ENCODE peak calls at places on chromosomes 2 and 18, in five cellular contexts. U is A549, E is heart left ventricle, Q is heart right ventricle, V is sigmoid colon. A is an unnamed sample.

GRCh38 chr2:9298583-9298982 is 92.0 kb downstream of the ASAP2 start:
- DNase-seq in V (no peak), Q (no peak), U (no peak), E (no peak), A (no peak)

GRCh38 chr2:59761966-59762365 is 791.5 kb downstream of the BCL11A start:
- DNase-seq in V (no peak), U (no peak), E (no peak), Q (no peak), A (no peak)

GRCh38 chr2:216692636-216693413 is 2.5 kb downstream of the IGFBP5 start:
- DNase-seq in U (peak; percentile 83), Q (peak; percentile 88), V (peak; percentile 97), E (peak; percentile 91), A (peak; percentile 78)

GRCh38 chr2:106018141-106018540 is 176.0 kb downstream of the UXS1 start:
- DNase-seq in U (no peak), Q (no peak), V (no peak), E (no peak), A (no peak)

GRCh38 chr18:58076052-58076451 is 32.0 kb downstream of the NEDD4L start:
- DNase-seq in V (no peak), Q (no peak), E (no peak), U (no peak), A (no peak)

GRCh38 chr2:24075915-24076848 is at the start of gene SF3B6:
- DNase-seq in V (peak; percentile 99), Q (peak; percentile 96), E (peak; percentile 97), U (peak; percentile 92), A (peak; percentile 100)

GRCh38 chr2:226423498-226423960 is 376.1 kb downstream of the IRS1 start:
- DNase-seq in V (peak; percentile 69), Q (peak; percentile 12), E (no peak), U (no peak), A (peak; percentile 2)

GRCh38 chr2:237858294-237859081 is 935 bp upstream of the RAMP1 start:
- DNase-seq in V (peak; percentile 92), Q (peak; percentile 47), U (peak; percentile 55), E (peak; percentile 67), A (no peak)

GRCh38 chr2:100921685-100922161 is 80.4 kb upstream of the RPL31 start:
- DNase-seq in V (no peak), U (no peak), Q (no peak), E (no peak), A (no peak)

GRCh38 chr2:33366473-33366872 is 110.0 kb upstream of the RASGRP3 start:
- DNase-seq in Q (peak; percentile 35), V (peak; percentile 72), E (peak; percentile 49), U (no peak), A (no peak)

GRCh38 chr18:39453882-39454281 is 1888.3 kb upstream of the CELF4 start:
- DNase-seq in V (no peak), U (no peak), E (peak; percentile 51), Q (no peak), A (no peak)

GRCh38 chr2:44686561-44686960 is 254.9 kb upstream of the SIX3 start:
- DNase-seq in Q (no peak), V (no peak), U (peak; percentile 7), E (no peak), A (no peak)

GRCh38 chr2:72134408-72134996 is 13.2 kb downstream of the CYP26B1 start:
- DNase-seq in V (peak; percentile 50), Q (no peak), E (no peak), U (no peak), A (no peak)

GRCh38 chr2:62270728-62271127 is 74.8 kb downstream of the B3GNT2 start:
- DNase-seq in V (peak; percentile 81), E (peak; percentile 51), U (no peak), Q (peak; percentile 74), A (no peak)

GRCh38 chr18:39188278-39188677 is 1622.7 kb upstream of the CELF4 start:
- DNase-seq in Q (no peak), E (no peak), U (no peak), V (no peak), A (no peak)

GRCh38 chr2:112322919-112323318 is 47.5 kb downstream of the ZC3H6 start:
- DNase-seq in U (no peak), V (no peak), E (no peak), Q (no peak), A (no peak)

GRCh38 chr2:58197894-58198293 is 43.2 kb downstream of the FANCL start:
- DNase-seq in V (no peak), Q (no peak), U (no peak), E (no peak), A (no peak)

DNA sequence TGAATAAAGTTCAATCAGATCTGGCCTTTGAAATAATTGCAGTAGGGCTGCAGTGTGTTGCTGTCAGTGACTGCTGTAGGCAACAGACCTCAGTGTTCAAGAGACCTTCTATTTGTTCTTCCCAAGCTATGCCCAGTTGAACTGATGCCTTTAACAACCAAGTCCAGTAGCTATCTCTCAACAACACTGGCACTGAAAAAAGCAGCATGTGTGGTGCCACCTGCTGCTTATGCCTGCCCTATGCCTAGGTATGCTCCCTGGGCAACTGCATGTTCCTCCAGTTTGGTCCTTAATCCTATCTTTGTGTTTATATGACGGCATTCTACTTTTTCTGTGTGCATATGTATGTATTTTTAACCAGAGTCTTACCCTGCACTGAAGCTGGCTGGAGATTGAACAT is 523.9 kb upstream of the MEX3C start:
- DNase-seq in E (no peak), V (no peak), U (no peak), Q (no peak), A (no peak)
- H3K4me1 ChIP-seq in E (no peaks in the 10 kb centered on the region), V (no peaks in the 10 kb centered on the region), U (no peaks in the 10 kb centered on the region), Q (no peaks in the 10 kb centered on the region), A (no peaks in the 10 kb centered on the region)

DNA sequence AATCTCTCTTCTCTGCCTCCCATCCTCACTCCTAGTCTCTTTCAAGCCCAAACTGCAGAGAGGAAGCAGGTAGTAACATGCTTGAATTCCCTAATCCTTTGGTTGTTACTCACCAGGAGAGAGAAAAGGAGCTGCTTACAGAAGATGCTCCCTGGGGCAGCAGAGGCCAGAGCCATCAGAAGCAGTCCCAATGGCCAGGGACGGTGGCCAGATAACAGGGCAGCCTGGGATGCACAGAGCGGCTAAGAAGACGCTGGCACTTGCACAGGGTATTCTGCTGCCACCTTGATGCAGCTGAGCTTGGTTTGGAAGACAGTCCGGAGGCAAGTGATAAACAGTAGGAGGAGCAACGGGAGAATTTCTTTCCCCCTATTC is 250 bp downstream of the DSC1 start:
- DNase-seq in E (no peak), V (no peak), Q (no peak), U (no peak), A (no peak)
- H3K4me3 ChIP-seq in E (no peak overlapping the region), V (no peak overlapping the region), Q (no peak overlapping the region), U (no peak overlapping the region), A (peak overlapping the region; percentile 61)

GRCh38 chr2:11750422-11750821 is 4.0 kb downstream of the LPIN1 start:
- DNase-seq in Q (no peak), U (no peak), E (no peak), V (no peak), A (peak; percentile 63)

GRCh38 chr2:11748018-11748860 is 1.8 kb downstream of the LPIN1 start:
- DNase-seq in E (no peak), U (no peak), Q (no peak), V (no peak), A (no peak)

GRCh38 chr2:11750917-11751316 is 4.5 kb downstream of the LPIN1 start:
- DNase-seq in E (no peak), V (no peak), U (no peak), Q (no peak), A (no peak)

GRCh38 chr2:11748861-11749645 is 2.6 kb downstream of the LPIN1 start:
- DNase-seq in V (no peak), U (no peak), Q (no peak), E (no peak), A (no peak)

GRCh38 chr2:11749646-11750349 is 3.4 kb downstream of the LPIN1 start:
- DNase-seq in E (no peak), Q (no peak), V (no peak), U (no peak), A (no peak)
- H3K4me1 ChIP-seq in E (peaks cover 77% of the 10 kb centered on the region), Q (peaks cover 48% of the 10 kb centered on the region), V (peaks cover 70% of the 10 kb centered on the region), U (peaks cover 42% of the 10 kb centered on the region), A (peaks cover 70% of the 10 kb centered on the region)

DNA sequence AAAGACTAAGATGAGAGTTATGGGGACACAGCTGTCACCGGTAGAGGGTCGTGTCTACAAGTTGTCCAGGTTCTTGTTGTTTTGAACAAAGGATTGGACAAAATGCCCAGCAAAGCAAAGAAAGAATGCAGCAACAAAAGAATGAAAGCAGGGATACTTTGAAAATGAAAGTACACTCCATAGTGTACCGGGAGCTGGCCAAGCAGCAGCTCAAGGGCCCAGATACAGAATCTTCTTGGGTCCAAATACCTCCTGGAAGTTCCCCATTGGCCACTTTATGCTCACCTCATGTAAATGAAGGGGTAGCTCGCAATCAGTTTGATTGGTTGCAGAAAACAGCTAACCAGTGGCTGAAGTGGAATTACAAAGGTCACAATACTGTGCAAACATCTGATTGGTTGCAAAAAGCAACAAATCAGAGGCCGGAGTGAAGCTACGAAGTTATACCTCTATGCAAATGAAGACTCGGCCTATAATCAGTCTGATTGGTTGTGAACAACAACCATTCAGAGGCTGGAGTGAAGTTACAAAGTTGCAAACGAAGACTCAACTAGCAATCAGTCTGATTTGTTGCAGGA is 474.9 kb upstream of the TMEFF2 start:
- DNase-seq in Q (no peak), U (no peak), E (no peak), V (no peak), A (no peak)
- H3K4me3 ChIP-seq in Q (no peak overlapping the region), U (peak overlapping the region; percentile 18), E (no peak overlapping the region), V (no peak overlapping the region), A (no peak overlapping the region)

DNA sequence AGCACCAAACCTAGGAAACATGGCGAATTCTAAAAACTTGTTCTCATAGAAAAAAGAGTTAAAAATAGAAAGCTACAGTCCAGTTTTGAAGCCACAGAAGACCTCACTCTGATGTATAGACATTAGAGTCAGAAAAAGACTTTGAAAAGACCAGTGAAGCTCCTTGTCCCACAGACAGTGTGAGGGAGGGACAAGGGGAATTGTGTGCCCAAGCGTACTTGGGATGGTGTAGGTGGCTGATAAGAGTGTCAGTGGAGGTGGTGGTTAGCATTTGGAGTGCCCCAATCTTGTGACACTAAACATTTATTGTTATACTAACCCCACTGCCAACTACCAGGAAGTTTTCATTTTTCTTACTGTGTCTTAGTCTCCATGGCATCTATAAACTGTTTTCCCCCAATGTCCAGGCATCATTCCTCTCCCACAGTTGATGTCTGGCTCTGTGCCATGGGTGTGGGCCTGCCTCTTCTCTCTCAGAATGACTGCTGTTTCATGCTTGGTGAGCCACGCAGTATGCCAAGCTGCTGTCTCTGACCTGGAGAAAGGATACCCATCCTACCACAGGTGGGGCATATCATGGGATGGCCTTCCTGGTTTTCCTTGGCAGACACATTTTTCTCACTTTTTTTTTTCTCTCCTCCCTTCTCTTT is 161.4 kb downstream of the RPIA start:
- DNase-seq in U (no peak), V (no peak), E (no peak), Q (no peak), A (no peak)
- H3K4me1 ChIP-seq in U (no peaks in the 10 kb centered on the region), V (no peaks in the 10 kb centered on the region), E (no peaks in the 10 kb centered on the region), Q (no peaks in the 10 kb centered on the region), A (no peaks in the 10 kb centered on the region)

GRCh38 chr2:74741651-74742050 is 87.6 kb downstream of the SEMA4F start:
- DNase-seq in V (no peak), U (no peak), E (no peak), Q (no peak), A (no peak)
- H3K4me3 ChIP-seq in V (no peak overlapping the region), U (no peak overlapping the region), E (no peak overlapping the region), Q (no peak overlapping the region), A (no peak overlapping the region)

A was measured in CD8-positive, alpha-beta T cell.